ENCODE peak calls at places on chromosomes 2 and 18, in six cellular contexts. One of them, this sample, is unnamed.
A peak's percentile ranks its signal among the peaks of the same experiment; 100 is the strongest.

GRCh38 chr2:37795938-37796337 is 124.5 kb upstream of the CDC42EP3 start:
- DNase-seq in ascending aorta: no peak
- DNase-seq in HTR-8/SVneo: peak; percentile 50
- DNase-seq in activated CD4-positive, alpha-beta T cell treated with anti-CD3 and anti-CD28 coated beads, Interleukin-2, amount 50 U/mL, for 48 hours: no peak
- DNase-seq in GM19239: no peak
- DNase-seq in AG04449: peak; percentile 87
- DNase-seq in this sample: no peak

GRCh38 chr2:223585691-223586090 is 16.5 kb downstream of the SCG2 start:
- DNase-seq in ascending aorta: no peak
- DNase-seq in HTR-8/SVneo: no peak
- DNase-seq in activated CD4-positive, alpha-beta T cell treated with anti-CD3 and anti-CD28 coated beads, Interleukin-2, amount 50 U/mL, for 48 hours: no peak
- DNase-seq in GM19239: no peak
- DNase-seq in AG04449: no peak
- DNase-seq in this sample: no peak

GRCh38 chr2:88080545-88080944 is 12.9 kb downstream of the SMYD1 start:
- DNase-seq in ascending aorta: no peak
- DNase-seq in HTR-8/SVneo: no peak
- DNase-seq in activated CD4-positive, alpha-beta T cell treated with anti-CD3 and anti-CD28 coated beads, Interleukin-2, amount 50 U/mL, for 48 hours: no peak
- DNase-seq in GM19239: no peak
- DNase-seq in AG04449: no peak
- DNase-seq in this sample: no peak

GRCh38 chr2:205967391-205968075 is 118.4 kb downstream of the INO80D start:
- DNase-seq in ascending aorta: no peak
- DNase-seq in HTR-8/SVneo: no peak
- DNase-seq in activated CD4-positive, alpha-beta T cell treated with anti-CD3 and anti-CD28 coated beads, Interleukin-2, amount 50 U/mL, for 48 hours: no peak
- DNase-seq in GM19239: no peak
- DNase-seq in AG04449: no peak
- DNase-seq in this sample: no peak

GRCh38 chr18:59606193-59607175 is 90.7 kb downstream of the CCBE1 start:
- DNase-seq in ascending aorta: no peak
- DNase-seq in HTR-8/SVneo: no peak
- DNase-seq in activated CD4-positive, alpha-beta T cell treated with anti-CD3 and anti-CD28 coated beads, Interleukin-2, amount 50 U/mL, for 48 hours: no peak
- DNase-seq in GM19239: no peak
- DNase-seq in AG04449: no peak
- DNase-seq in this sample: no peak

GRCh38 chr2:1995086-1995485 is 250.8 kb upstream of the PXDN start:
- DNase-seq in ascending aorta: no peak
- DNase-seq in HTR-8/SVneo: no peak
- DNase-seq in activated CD4-positive, alpha-beta T cell treated with anti-CD3 and anti-CD28 coated beads, Interleukin-2, amount 50 U/mL, for 48 hours: no peak
- DNase-seq in GM19239: no peak
- DNase-seq in AG04449: no peak
- DNase-seq in this sample: no peak

GRCh38 chr18:55199291-55199963 is 240.2 kb upstream of the CCDC68 start:
- DNase-seq in ascending aorta: no peak
- DNase-seq in HTR-8/SVneo: no peak
- DNase-seq in activated CD4-positive, alpha-beta T cell treated with anti-CD3 and anti-CD28 coated beads, Interleukin-2, amount 50 U/mL, for 48 hours: no peak
- DNase-seq in GM19239: no peak
- DNase-seq in AG04449: no peak
- DNase-seq in this sample: no peak

GRCh38 chr2:29015701-29016470 is 34.8 kb downstream of the TOGARAM2 start:
- DNase-seq in ascending aorta: no peak
- DNase-seq in HTR-8/SVneo: no peak
- DNase-seq in activated CD4-positive, alpha-beta T cell treated with anti-CD3 and anti-CD28 coated beads, Interleukin-2, amount 50 U/mL, for 48 hours: no peak
- DNase-seq in GM19239: no peak
- DNase-seq in AG04449: no peak
- DNase-seq in this sample: no peak

GRCh38 chr2:223959688-223960087 is 2.4 kb downstream of the MRPL44 start:
- DNase-seq in ascending aorta: no peak
- DNase-seq in HTR-8/SVneo: no peak
- DNase-seq in activated CD4-positive, alpha-beta T cell treated with anti-CD3 and anti-CD28 coated beads, Interleukin-2, amount 50 U/mL, for 48 hours: no peak
- DNase-seq in GM19239: no peak
- DNase-seq in AG04449: no peak
- DNase-seq in this sample: no peak

GRCh38 chr2:96505231-96505889 is at the start of gene NEURL3:
- DNase-seq in ascending aorta: peak; percentile 56
- DNase-seq in HTR-8/SVneo: peak; percentile 88
- DNase-seq in activated CD4-positive, alpha-beta T cell treated with anti-CD3 and anti-CD28 coated beads, Interleukin-2, amount 50 U/mL, for 48 hours: no peak
- DNase-seq in GM19239: no peak
- DNase-seq in AG04449: peak; percentile 9
- DNase-seq in this sample: no peak

GRCh38 chr2:28927878-28928277 is 33.4 kb downstream of the WDR43 start:
- DNase-seq in ascending aorta: no peak
- DNase-seq in HTR-8/SVneo: no peak
- DNase-seq in activated CD4-positive, alpha-beta T cell treated with anti-CD3 and anti-CD28 coated beads, Interleukin-2, amount 50 U/mL, for 48 hours: no peak
- DNase-seq in GM19239: no peak
- DNase-seq in AG04449: peak; percentile 55
- DNase-seq in this sample: no peak

GRCh38 chr18:57447154-57447621 is 12.0 kb downstream of the ONECUT2 start:
- DNase-seq in ascending aorta: no peak
- DNase-seq in HTR-8/SVneo: no peak
- DNase-seq in activated CD4-positive, alpha-beta T cell treated with anti-CD3 and anti-CD28 coated beads, Interleukin-2, amount 50 U/mL, for 48 hours: no peak
- DNase-seq in GM19239: no peak
- DNase-seq in AG04449: no peak
- DNase-seq in this sample: no peak

GRCh38 chr2:196284033-196284844 is 112.9 kb upstream of the STK17B start:
- DNase-seq in ascending aorta: no peak
- DNase-seq in HTR-8/SVneo: no peak
- DNase-seq in activated CD4-positive, alpha-beta T cell treated with anti-CD3 and anti-CD28 coated beads, Interleukin-2, amount 50 U/mL, for 48 hours: no peak
- DNase-seq in GM19239: no peak
- DNase-seq in AG04449: no peak
- DNase-seq in this sample: no peak

GRCh38 chr2:105398522-105399206 is at the start of gene FHL2:
- DNase-seq in ascending aorta: peak; percentile 79
- DNase-seq in HTR-8/SVneo: peak; percentile 69
- DNase-seq in activated CD4-positive, alpha-beta T cell treated with anti-CD3 and anti-CD28 coated beads, Interleukin-2, amount 50 U/mL, for 48 hours: peak; percentile 68
- DNase-seq in GM19239: peak; percentile 79
- DNase-seq in AG04449: no peak
- DNase-seq in this sample: peak; percentile 44

GRCh38 chr2:162082036-162082435 is 8.0 kb upstream of the DPP4 start:
- DNase-seq in ascending aorta: no peak
- DNase-seq in HTR-8/SVneo: no peak
- DNase-seq in activated CD4-positive, alpha-beta T cell treated with anti-CD3 and anti-CD28 coated beads, Interleukin-2, amount 50 U/mL, for 48 hours: no peak
- DNase-seq in GM19239: no peak
- DNase-seq in AG04449: no peak
- DNase-seq in this sample: no peak

GRCh38 chr18:573385-573784 is 6.8 kb upstream of the CETN1 start:
- DNase-seq in ascending aorta: no peak
- DNase-seq in HTR-8/SVneo: no peak
- DNase-seq in activated CD4-positive, alpha-beta T cell treated with anti-CD3 and anti-CD28 coated beads, Interleukin-2, amount 50 U/mL, for 48 hours: no peak
- DNase-seq in GM19239: no peak
- DNase-seq in AG04449: no peak
- DNase-seq in this sample: no peak

GRCh38 chr2:159090514-159091201 is 122.2 kb downstream of the TANC1 start:
- DNase-seq in ascending aorta: no peak
- DNase-seq in HTR-8/SVneo: no peak
- DNase-seq in activated CD4-positive, alpha-beta T cell treated with anti-CD3 and anti-CD28 coated beads, Interleukin-2, amount 50 U/mL, for 48 hours: no peak
- DNase-seq in GM19239: no peak
- DNase-seq in AG04449: no peak
- DNase-seq in this sample: no peak

GRCh38 chr2:240401781-240402551 is 33.5 kb upstream of the GPC1 start:
- DNase-seq in ascending aorta: peak; percentile 50
- DNase-seq in HTR-8/SVneo: no peak
- DNase-seq in activated CD4-positive, alpha-beta T cell treated with anti-CD3 and anti-CD28 coated beads, Interleukin-2, amount 50 U/mL, for 48 hours: no peak
- DNase-seq in GM19239: no peak
- DNase-seq in AG04449: no peak
- DNase-seq in this sample: no peak